ENCODE peak calls at places on chromosomes 12 and 14, in ten cellular contexts. One of them, this sample, is unnamed.
A peak's percentile ranks its signal among the peaks of the same experiment; 100 is the strongest.

GRCh38 chr14:89236846-89237245 is 180.2 kb downstream of the FOXN3 start:
- DNase-seq in HCT116: no peak
- DNase-seq in ovary: no peak
- DNase-seq in tibial nerve: no peak
- DNase-seq in fibroblast of villous mesenchyme: no peak
- DNase-seq in hepatocyte: no peak
- DNase-seq in AG10803: no peak
- DNase-seq in astrocyte of the spinal cord: no peak
- DNase-seq in A549: no peak
- DNase-seq in suprapubic skin: no peak
- DNase-seq in this sample: no peak

GRCh38 chr14:100644784-100645183 is 57.6 kb upstream of the BEGAIN start:
- DNase-seq in HCT116: no peak
- DNase-seq in ovary: no peak
- DNase-seq in tibial nerve: no peak
- DNase-seq in fibroblast of villous mesenchyme: no peak
- DNase-seq in hepatocyte: no peak
- DNase-seq in AG10803: no peak
- DNase-seq in astrocyte of the spinal cord: no peak
- DNase-seq in A549: no peak
- DNase-seq in suprapubic skin: no peak
- DNase-seq in this sample: no peak

GRCh38 chr12:90174198-90174510 is 465.5 kb upstream of the ATP2B1 start:
- DNase-seq in HCT116: peak; percentile 6
- DNase-seq in ovary: no peak
- DNase-seq in tibial nerve: no peak
- DNase-seq in fibroblast of villous mesenchyme: peak; percentile 10
- DNase-seq in hepatocyte: no peak
- DNase-seq in AG10803: no peak
- DNase-seq in astrocyte of the spinal cord: peak; percentile 46
- DNase-seq in A549: peak; percentile 33
- DNase-seq in suprapubic skin: no peak
- DNase-seq in this sample: peak; percentile 45

GRCh38 chr12:16325426-16325825 is 22.0 kb upstream of the MGST1 start:
- DNase-seq in HCT116: no peak
- DNase-seq in ovary: no peak
- DNase-seq in tibial nerve: no peak
- DNase-seq in fibroblast of villous mesenchyme: no peak
- DNase-seq in hepatocyte: no peak
- DNase-seq in AG10803: no peak
- DNase-seq in astrocyte of the spinal cord: no peak
- DNase-seq in A549: no peak
- DNase-seq in suprapubic skin: no peak
- DNase-seq in this sample: peak; percentile 27

GRCh38 chr12:21353948-21354347 is 18.8 kb upstream of the IAPP start:
- DNase-seq in HCT116: no peak
- DNase-seq in ovary: no peak
- DNase-seq in tibial nerve: no peak
- DNase-seq in fibroblast of villous mesenchyme: no peak
- DNase-seq in hepatocyte: no peak
- DNase-seq in AG10803: no peak
- DNase-seq in astrocyte of the spinal cord: no peak
- DNase-seq in A549: no peak
- DNase-seq in suprapubic skin: no peak
- DNase-seq in this sample: no peak

GRCh38 chr12:5497329-5498058 is 65.6 kb downstream of the NTF3 start:
- DNase-seq in HCT116: no peak
- DNase-seq in ovary: no peak
- DNase-seq in tibial nerve: no peak
- DNase-seq in fibroblast of villous mesenchyme: peak; percentile 41
- DNase-seq in hepatocyte: peak; percentile 83
- DNase-seq in AG10803: peak; percentile 83
- DNase-seq in astrocyte of the spinal cord: no peak
- DNase-seq in A549: no peak
- DNase-seq in suprapubic skin: peak; percentile 21
- DNase-seq in this sample: no peak

GRCh38 chr14:25041484-25041883 is 8.5 kb downstream of the STXBP6 start:
- DNase-seq in HCT116: no peak
- DNase-seq in ovary: no peak
- DNase-seq in tibial nerve: no peak
- DNase-seq in fibroblast of villous mesenchyme: no peak
- DNase-seq in hepatocyte: peak; percentile 28
- DNase-seq in AG10803: no peak
- DNase-seq in astrocyte of the spinal cord: no peak
- DNase-seq in A549: no peak
- DNase-seq in suprapubic skin: no peak
- DNase-seq in this sample: no peak

GRCh38 chr12:9707864-9708808 is 24.8 kb downstream of the CLECL1 start:
- DNase-seq in HCT116: peak; percentile 37
- DNase-seq in ovary: peak; percentile 22
- DNase-seq in tibial nerve: peak; percentile 40
- DNase-seq in fibroblast of villous mesenchyme: peak; percentile 64
- DNase-seq in hepatocyte: peak; percentile 68
- DNase-seq in AG10803: peak; percentile 58
- DNase-seq in astrocyte of the spinal cord: peak; percentile 65
- DNase-seq in A549: peak; percentile 68
- DNase-seq in suprapubic skin: no peak
- DNase-seq in this sample: peak; percentile 67

GRCh38 chr12:94677778-94678177 is 27.4 kb upstream of the TMCC3 start:
- DNase-seq in HCT116: no peak
- DNase-seq in ovary: no peak
- DNase-seq in tibial nerve: no peak
- DNase-seq in fibroblast of villous mesenchyme: no peak
- DNase-seq in hepatocyte: no peak
- DNase-seq in AG10803: no peak
- DNase-seq in astrocyte of the spinal cord: no peak
- DNase-seq in A549: no peak
- DNase-seq in suprapubic skin: no peak
- DNase-seq in this sample: no peak

DNA sequence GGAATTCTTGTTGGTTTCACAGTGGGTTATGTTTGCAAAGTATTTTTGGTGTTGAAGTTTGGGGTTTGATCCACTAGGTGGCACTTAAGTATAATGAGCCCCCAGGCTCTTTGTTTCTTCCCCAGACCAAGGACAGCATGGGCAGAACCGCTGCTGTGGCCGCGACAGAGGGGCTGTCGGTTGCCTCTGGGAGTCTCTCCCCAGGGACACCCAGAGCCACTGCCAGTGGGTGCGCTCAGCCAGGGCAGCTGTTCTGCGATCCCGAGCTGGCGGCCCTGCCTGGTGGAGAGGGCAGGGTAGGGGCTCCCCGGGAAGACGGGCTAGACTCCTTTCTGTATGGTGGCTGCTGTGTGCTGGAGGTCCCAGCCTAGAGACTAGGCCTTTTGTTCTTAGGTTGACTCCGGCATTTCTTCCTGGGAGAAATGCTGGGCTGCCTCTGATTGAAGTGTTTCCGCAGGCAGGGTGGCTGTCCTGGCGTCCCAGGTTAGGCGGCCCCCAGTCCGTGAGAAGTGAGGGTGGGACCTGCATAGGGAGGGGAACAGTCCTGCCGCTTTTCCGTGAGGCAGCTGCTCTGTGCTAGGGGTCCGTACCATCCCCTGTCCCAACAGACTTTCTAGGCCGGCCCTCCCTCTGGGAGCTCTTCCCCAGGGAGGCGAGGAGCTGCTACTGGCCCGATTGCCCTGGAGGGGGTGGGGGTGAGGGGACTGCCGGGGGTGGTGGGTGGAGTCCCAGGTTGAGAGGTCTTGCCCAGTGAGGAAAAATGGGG is 253.1 kb upstream of the PELI2 start:
- DNase-seq in HCT116: no peak
- DNase-seq in ovary: no peak
- DNase-seq in tibial nerve: no peak
- DNase-seq in fibroblast of villous mesenchyme: no peak
- DNase-seq in hepatocyte: no peak
- DNase-seq in AG10803: no peak
- DNase-seq in astrocyte of the spinal cord: no peak
- DNase-seq in A549: no peak
- DNase-seq in suprapubic skin: no peak
- DNase-seq in this sample: peak; percentile 36
- TF ChIP-seq CTCF in HCT116: peak; percentile 39
- TF ChIP-seq CTCF in ovary: no peak
- TF ChIP-seq CTCF in tibial nerve: no peak
- TF ChIP-seq CTCF in fibroblast of villous mesenchyme: peak; percentile 34
- TF ChIP-seq CTCF in hepatocyte: no peak
- TF ChIP-seq CTCF in AG10803: no peak
- TF ChIP-seq CTCF in astrocyte of the spinal cord: peak; percentile 14
- TF ChIP-seq CTCF in A549: no peak
- TF ChIP-seq CTCF in suprapubic skin: no peak
- TF ChIP-seq CTCF in this sample: no peak

GRCh38 chr14:81990312-81990761 is 456.7 kb upstream of the SEL1L start:
- DNase-seq in HCT116: peak; percentile 18
- DNase-seq in ovary: peak; percentile 38
- DNase-seq in tibial nerve: peak; percentile 69
- DNase-seq in fibroblast of villous mesenchyme: peak; percentile 53
- DNase-seq in hepatocyte: peak; percentile 78
- DNase-seq in AG10803: peak; percentile 29
- DNase-seq in astrocyte of the spinal cord: peak; percentile 42
- DNase-seq in A549: peak; percentile 52
- DNase-seq in suprapubic skin: no peak
- DNase-seq in this sample: peak; percentile 71

GRCh38 chr14:81986005-81986404 is 452.4 kb upstream of the SEL1L start:
- DNase-seq in HCT116: no peak
- DNase-seq in ovary: no peak
- DNase-seq in tibial nerve: no peak
- DNase-seq in fibroblast of villous mesenchyme: no peak
- DNase-seq in hepatocyte: peak; percentile 41
- DNase-seq in AG10803: no peak
- DNase-seq in astrocyte of the spinal cord: no peak
- DNase-seq in A549: no peak
- DNase-seq in suprapubic skin: no peak
- DNase-seq in this sample: no peak

GRCh38 chr14:81991998-81992397 is 458.3 kb upstream of the SEL1L start:
- DNase-seq in HCT116: no peak
- DNase-seq in ovary: no peak
- DNase-seq in tibial nerve: no peak
- DNase-seq in fibroblast of villous mesenchyme: no peak
- DNase-seq in hepatocyte: no peak
- DNase-seq in AG10803: no peak
- DNase-seq in astrocyte of the spinal cord: no peak
- DNase-seq in A549: no peak
- DNase-seq in suprapubic skin: no peak
- DNase-seq in this sample: peak; percentile 13
- TF ChIP-seq CTCF in HCT116: no peak
- TF ChIP-seq CTCF in ovary: no peak
- TF ChIP-seq CTCF in tibial nerve: no peak
- TF ChIP-seq CTCF in fibroblast of villous mesenchyme: no peak
- TF ChIP-seq CTCF in hepatocyte: peak; percentile 14
- TF ChIP-seq CTCF in AG10803: peak; percentile 13
- TF ChIP-seq CTCF in astrocyte of the spinal cord: peak; percentile 6
- TF ChIP-seq CTCF in A549: no peak
- TF ChIP-seq CTCF in suprapubic skin: peak; percentile 13
- TF ChIP-seq CTCF in this sample: peak; percentile 16

GRCh38 chr14:97143456-97143855 is 346.3 kb downstream of the VRK1 start:
- DNase-seq in HCT116: no peak
- DNase-seq in ovary: no peak
- DNase-seq in tibial nerve: no peak
- DNase-seq in fibroblast of villous mesenchyme: no peak
- DNase-seq in hepatocyte: no peak
- DNase-seq in AG10803: no peak
- DNase-seq in astrocyte of the spinal cord: no peak
- DNase-seq in A549: no peak
- DNase-seq in suprapubic skin: no peak
- DNase-seq in this sample: no peak

GRCh38 chr14:97143011-97143410 is 345.8 kb downstream of the VRK1 start:
- DNase-seq in HCT116: no peak
- DNase-seq in ovary: no peak
- DNase-seq in tibial nerve: no peak
- DNase-seq in fibroblast of villous mesenchyme: no peak
- DNase-seq in hepatocyte: no peak
- DNase-seq in AG10803: no peak
- DNase-seq in astrocyte of the spinal cord: no peak
- DNase-seq in A549: no peak
- DNase-seq in suprapubic skin: no peak
- DNase-seq in this sample: no peak

GRCh38 chr14:97138801-97139200 is 341.6 kb downstream of the VRK1 start:
- DNase-seq in HCT116: peak; percentile 29
- DNase-seq in ovary: no peak
- DNase-seq in tibial nerve: no peak
- DNase-seq in fibroblast of villous mesenchyme: no peak
- DNase-seq in hepatocyte: no peak
- DNase-seq in AG10803: no peak
- DNase-seq in astrocyte of the spinal cord: no peak
- DNase-seq in A549: no peak
- DNase-seq in suprapubic skin: no peak
- DNase-seq in this sample: peak; percentile 4

GRCh38 chr14:97137705-97138104 is 340.5 kb downstream of the VRK1 start:
- DNase-seq in HCT116: no peak
- DNase-seq in ovary: no peak
- DNase-seq in tibial nerve: no peak
- DNase-seq in fibroblast of villous mesenchyme: no peak
- DNase-seq in hepatocyte: no peak
- DNase-seq in AG10803: no peak
- DNase-seq in astrocyte of the spinal cord: no peak
- DNase-seq in A549: no peak
- DNase-seq in suprapubic skin: no peak
- DNase-seq in this sample: no peak
- TF ChIP-seq CTCF in HCT116: no peak
- TF ChIP-seq CTCF in ovary: no peak
- TF ChIP-seq CTCF in tibial nerve: no peak
- TF ChIP-seq CTCF in fibroblast of villous mesenchyme: no peak
- TF ChIP-seq CTCF in hepatocyte: no peak
- TF ChIP-seq CTCF in AG10803: no peak
- TF ChIP-seq CTCF in astrocyte of the spinal cord: no peak
- TF ChIP-seq CTCF in A549: no peak
- TF ChIP-seq CTCF in suprapubic skin: no peak
- TF ChIP-seq CTCF in this sample: no peak

GRCh38 chr12:83823386-83824045 is 1089.1 kb downstream of the SLC6A15 start:
- DNase-seq in HCT116: peak; percentile 44
- DNase-seq in ovary: no peak
- DNase-seq in tibial nerve: no peak
- DNase-seq in fibroblast of villous mesenchyme: no peak
- DNase-seq in hepatocyte: peak; percentile 78
- DNase-seq in AG10803: no peak
- DNase-seq in astrocyte of the spinal cord: peak; percentile 10
- DNase-seq in A549: peak; percentile 61
- DNase-seq in suprapubic skin: no peak
- DNase-seq in this sample: peak; percentile 73

GRCh38 chr12:83821967-83822366 is 1090.6 kb downstream of the SLC6A15 start:
- DNase-seq in HCT116: no peak
- DNase-seq in ovary: no peak
- DNase-seq in tibial nerve: no peak
- DNase-seq in fibroblast of villous mesenchyme: no peak
- DNase-seq in hepatocyte: no peak
- DNase-seq in AG10803: peak; percentile 22
- DNase-seq in astrocyte of the spinal cord: no peak
- DNase-seq in A549: no peak
- DNase-seq in suprapubic skin: no peak
- DNase-seq in this sample: no peak

GRCh38 chr12:83827193-83827592 is 1085.4 kb downstream of the SLC6A15 start:
- DNase-seq in HCT116: no peak
- DNase-seq in ovary: no peak
- DNase-seq in tibial nerve: no peak
- DNase-seq in fibroblast of villous mesenchyme: no peak
- DNase-seq in hepatocyte: no peak
- DNase-seq in AG10803: no peak
- DNase-seq in astrocyte of the spinal cord: no peak
- DNase-seq in A549: no peak
- DNase-seq in suprapubic skin: no peak
- DNase-seq in this sample: no peak

GRCh38 chr12:83826112-83826511 is 1086.5 kb downstream of the SLC6A15 start:
- DNase-seq in HCT116: peak; percentile 22
- DNase-seq in ovary: no peak
- DNase-seq in tibial nerve: peak; percentile 24
- DNase-seq in fibroblast of villous mesenchyme: peak; percentile 28
- DNase-seq in hepatocyte: peak; percentile 55
- DNase-seq in AG10803: peak; percentile 30
- DNase-seq in astrocyte of the spinal cord: peak; percentile 12
- DNase-seq in A549: peak; percentile 46
- DNase-seq in suprapubic skin: no peak
- DNase-seq in this sample: peak; percentile 52

GRCh38 chr12:83827860-83828259 is 1084.7 kb downstream of the SLC6A15 start:
- DNase-seq in HCT116: no peak
- DNase-seq in ovary: no peak
- DNase-seq in tibial nerve: no peak
- DNase-seq in fibroblast of villous mesenchyme: peak; percentile 2
- DNase-seq in hepatocyte: peak; percentile 7
- DNase-seq in AG10803: no peak
- DNase-seq in astrocyte of the spinal cord: no peak
- DNase-seq in A549: peak; percentile 10
- DNase-seq in suprapubic skin: no peak
- DNase-seq in this sample: no peak
- TF ChIP-seq CTCF in HCT116: peak; percentile 17
- TF ChIP-seq CTCF in ovary: no peak
- TF ChIP-seq CTCF in tibial nerve: no peak
- TF ChIP-seq CTCF in fibroblast of villous mesenchyme: no peak
- TF ChIP-seq CTCF in hepatocyte: peak; percentile 13
- TF ChIP-seq CTCF in AG10803: peak; percentile 6
- TF ChIP-seq CTCF in astrocyte of the spinal cord: peak; percentile 13
- TF ChIP-seq CTCF in A549: no peak
- TF ChIP-seq CTCF in suprapubic skin: no peak
- TF ChIP-seq CTCF in this sample: no peak

This sample was measured in MCF 10A.